ENCODE peak calls at places on chromosomes 7 and 10, in eight cellular contexts. U, Z, O, T, G, H, L and C are unnamed samples.

GRCh38 chr10:71287456-71287855 is 31.6 kb upstream of the SLC29A3 start:
- DNase-seq in U (no peak), Z (no peak), O (no peak), T (no peak), G (no peak), H (no peak), L (no peak), C (no peak)

GRCh38 chr7:1643270-1644092 is 26.6 kb upstream of the ELFN1 start:
- DNase-seq in U (no peak), Z (no peak), O (no peak), T (no peak), G (no peak), H (no peak), L (no peak), C (no peak)

GRCh38 chr7:91263359-91264082 is 712 bp upstream of the FZD1 start:
- DNase-seq in U (no peak), Z (no peak), O (peak; percentile 63), T (peak; percentile 63), G (peak; percentile 45), H (peak; percentile 72), L (no peak), C (no peak)

GRCh38 chr10:17206210-17206709 is 4.8 kb upstream of the TRDMT1 start:
- DNase-seq in U (peak; percentile 88), Z (peak; percentile 74), O (peak; percentile 53), T (peak; percentile 55), G (no peak), H (no peak), L (no peak), C (no peak)

GRCh38 chr10:103501186-103501585 is 7.7 kb downstream of the NEURL1 start:
- DNase-seq in U (no peak), Z (no peak), O (no peak), T (no peak), G (no peak), H (no peak), L (no peak), C (no peak)

GRCh38 chr10:124644281-124644680 is 99.9 kb downstream of the FAM53B start:
- DNase-seq in U (no peak), Z (no peak), O (no peak), T (no peak), G (no peak), H (no peak), L (no peak), C (no peak)

GRCh38 chr10:21525367-21526183 is at the start of gene SKIDA1:
- DNase-seq in U (peak; percentile 78), Z (peak; percentile 91), O (peak; percentile 92), T (peak; percentile 88), G (peak; percentile 84), H (peak; percentile 92), L (peak; percentile 65), C (peak; percentile 53)

GRCh38 chr10:129870926-129871660 is 93.0 kb downstream of the EBF3 start:
- DNase-seq in U (peak; percentile 0), Z (no peak), O (no peak), T (no peak), G (no peak), H (peak; percentile 75), L (no peak), C (no peak)

GRCh38 chr10:126092806-126093205 is 196.4 kb downstream of the FANK1 start:
- DNase-seq in U (no peak), Z (peak; percentile 38), O (peak; percentile 28), T (no peak), G (no peak), H (no peak), L (no peak), C (no peak)

GRCh38 chr7:154777489-154777888 is 225.4 kb downstream of the PAXIP1 start:
- DNase-seq in U (no peak), Z (no peak), O (no peak), T (no peak), G (no peak), H (no peak), L (no peak), C (no peak)

GRCh38 chr10:4840151-4840550 is 14.1 kb downstream of the AKR1E2 start:
- DNase-seq in U (no peak), Z (no peak), O (no peak), T (no peak), G (no peak), H (no peak), L (no peak), C (no peak)

GRCh38 chr7:144487906-144488305 is 84.4 kb upstream of the NOBOX start:
- DNase-seq in U (no peak), Z (no peak), O (no peak), T (no peak), G (no peak), H (no peak), L (no peak), C (no peak)

GRCh38 chr10:122674781-122675180 is 24.9 kb downstream of the C10orf120 start:
- DNase-seq in U (no peak), Z (no peak), O (no peak), T (no peak), G (no peak), H (no peak), L (no peak), C (no peak)

GRCh38 chr10:47336387-47337134 is 11.6 kb upstream of the RBP3 start:
- DNase-seq in U (no peak), Z (peak; percentile 34), O (no peak), T (no peak), G (no peak), H (no peak), L (no peak), C (no peak)

GRCh38 chr10:34769941-34770340 is 45.2 kb downstream of the PARD3 start:
- DNase-seq in U (no peak), Z (no peak), O (no peak), T (no peak), G (no peak), H (no peak), L (no peak), C (no peak)

GRCh38 chr10:99266383-99266782 is 30.7 kb upstream of the HPSE2 start:
- DNase-seq in U (no peak), Z (no peak), O (no peak), T (no peak), G (no peak), H (no peak), L (no peak), C (no peak)

GRCh38 chr7:151469281-151469680 is 29.3 kb upstream of the CRYGN start:
- DNase-seq in U (no peak), Z (no peak), O (no peak), T (no peak), G (no peak), H (no peak), L (no peak), C (no peak)

GRCh38 chr7:130963349-130963748 is 229.3 kb upstream of the KLF14 start:
- DNase-seq in U (no peak), Z (no peak), O (no peak), T (no peak), G (no peak), H (no peak), L (no peak), C (no peak)

GRCh38 chr10:129305046-129305445 is 162.0 kb upstream of the MGMT start:
- DNase-seq in U (no peak), Z (no peak), O (no peak), T (no peak), G (no peak), H (no peak), L (no peak), C (no peak)

GRCh38 chr7:96080021-96080420 is 241.9 kb downstream of the SLC25A13 start:
- DNase-seq in U (peak; percentile 4), Z (peak; percentile 16), O (no peak), T (no peak), G (no peak), H (no peak), L (no peak), C (no peak)

GRCh38 chr7:127251458-127252379 is 1.0 kb downstream of the GRM8 start:
- DNase-seq in U (peak; percentile 21), Z (no peak), O (peak; percentile 2), T (no peak), G (no peak), H (no peak), L (no peak), C (no peak)